ENCODE peak calls at places on chromosome 19, in eight cellular contexts. S is GM23338, E is hepatic stellate cell, C is GM03348, F is H54, O is testis, L is stromal cell of bone marrow, Q is neural crest cell. N is an unnamed sample.

GRCh38 chr19:7415163-7415856 is 66.6 kb downstream of the ARHGEF18 start:
- DNase-seq in L (peak), C (no peak), S (peak), Q (no peak), F (no peak), E (peak), O (peak), N (no peak)

GRCh38 chr19:35828694-35829301 is 16.2 kb upstream of the PRODH2 start:
- DNase-seq in L (peak), Q (peak), O (peak), E (peak), C (peak), S (peak), F (no peak), N (peak)

GRCh38 chr19:56681702-56682101 is 10.1 kb upstream of the ZNF835 start:
- DNase-seq in S (no peak), F (no peak), C (no peak), O (no peak), Q (no peak), E (no peak), L (no peak), N (no peak)

GRCh38 chr19:33156354-33156753 is 24.4 kb downstream of the WDR88 start:
- DNase-seq in O (no peak), S (no peak), Q (no peak), C (no peak), F (no peak), E (no peak), L (peak), N (no peak)

GRCh38 chr19:18291019-18291524 is 9.7 kb upstream of the JUND start:
- DNase-seq in E (no peak), C (no peak), Q (no peak), O (no peak), S (peak), F (no peak), L (no peak), N (no peak)

GRCh38 chr19:33248954-33249613 is 23.4 kb upstream of the SLC7A10 start:
- DNase-seq in F (peak), S (no peak), Q (no peak), O (no peak), C (no peak), L (no peak), E (no peak), N (no peak)

GRCh38 chr19:16896098-16896912 is 7.5 kb downstream of the F2RL3 start:
- DNase-seq in L (no peak), S (peak), E (no peak), F (no peak), C (peak), O (peak), Q (peak), N (no peak)

GRCh38 chr19:48551437-48552302 is at the start of gene SULT2B1:
- DNase-seq in F (no peak), S (no peak), C (no peak), E (no peak), L (no peak), O (no peak), Q (no peak), N (peak)

GRCh38 chr19:23817519-23817918 is 58.8 kb upstream of the ZNF681 start:
- DNase-seq in O (peak), F (peak), S (peak), L (no peak), E (peak), Q (no peak), C (no peak), N (peak)

GRCh38 chr19:11963566-11964355 is 1.1 kb upstream of the ZNF763 start:
- DNase-seq in L (peak), O (peak), E (peak), C (peak), Q (peak), S (peak), F (peak), N (peak)

GRCh38 chr19:40423938-40424337 is 1.9 kb downstream of the SERTAD1 start:
- DNase-seq in E (no peak), F (no peak), S (no peak), L (no peak), O (no peak), C (no peak), Q (no peak), N (no peak)

GRCh38 chr19:3367572-3368440 is 1.4 kb downstream of the NFIC start:
- DNase-seq in S (no peak), L (no peak), F (no peak), O (no peak), Q (no peak), E (peak), C (peak), N (peak)

GRCh38 chr19:30593358-30593757 is 221.2 kb downstream of the ZNF536 start:
- DNase-seq in S (no peak), O (no peak), L (no peak), E (no peak), Q (no peak), F (no peak), C (peak), N (no peak)

GRCh38 chr19:10086904-10087256 is 763 bp downstream of the SHFL start:
- DNase-seq in Q (no peak), S (no peak), E (no peak), F (no peak), L (no peak), C (peak), O (no peak), N (no peak)

GRCh38 chr19:42366676-42367075 is 23.4 kb downstream of the CNFN start:
- DNase-seq in F (no peak), O (no peak), E (no peak), Q (no peak), C (no peak), L (no peak), S (no peak), N (no peak)

GRCh38 chr19:18396471-18397241 is 766 bp downstream of the LRRC25 start:
- DNase-seq in F (no peak), L (no peak), O (peak), S (no peak), Q (no peak), E (no peak), C (no peak), N (no peak)

GRCh38 chr19:55101261-55101660 is 16.2 kb downstream of the PPP1R12C start:
- DNase-seq in C (no peak), Q (no peak), S (no peak), O (no peak), F (no peak), L (no peak), E (no peak), N (no peak)

GRCh38 chr19:12647490-12648071 is 19.0 kb downstream of the MAN2B1 start:
- DNase-seq in S (peak), Q (no peak), L (no peak), E (no peak), F (no peak), O (peak), C (peak), N (no peak)

N was measured in mammary epithelial cell.